ENCODE peak calls at places on chromosomes 11 and 22, in nine cellular contexts. One of them, this sample, is unnamed.

GRCh38 chr11:12770435-12770834 is 96.2 kb downstream of the TEAD1 start:
- DNase-seq in T-helper 1 cell: no peak
- DNase-seq in tibial nerve: no peak
- DNase-seq in C1 segment of cervical spinal cord: no peak
- DNase-seq in substantia nigra: no peak
- DNase-seq in T-helper 17 cell: no peak
- DNase-seq in neural progenitor cell: no peak
- DNase-seq in MCF 10A: no peak
- DNase-seq in myocyte: no peak
- DNase-seq in this sample: no peak

GRCh38 chr11:61611309-61611708 is 30.4 kb upstream of the SYT7 start:
- DNase-seq in tibial nerve: no peak
- DNase-seq in myocyte: no peak
- DNase-seq in substantia nigra: no peak
- DNase-seq in neural progenitor cell: peak
- DNase-seq in C1 segment of cervical spinal cord: no peak
- DNase-seq in T-helper 1 cell: no peak
- DNase-seq in MCF 10A: no peak
- DNase-seq in T-helper 17 cell: no peak
- DNase-seq in this sample: no peak

GRCh38 chr11:134441706-134442105 is 29.7 kb upstream of the B3GAT1 start:
- DNase-seq in T-helper 1 cell: no peak
- DNase-seq in C1 segment of cervical spinal cord: no peak
- DNase-seq in MCF 10A: no peak
- DNase-seq in substantia nigra: no peak
- DNase-seq in myocyte: no peak
- DNase-seq in T-helper 17 cell: no peak
- DNase-seq in tibial nerve: no peak
- DNase-seq in neural progenitor cell: no peak
- DNase-seq in this sample: no peak

GRCh38 chr11:72239296-72239848 is 4.6 kb downstream of the PHOX2A start:
- DNase-seq in C1 segment of cervical spinal cord: no peak
- DNase-seq in T-helper 17 cell: no peak
- DNase-seq in T-helper 1 cell: no peak
- DNase-seq in tibial nerve: no peak
- DNase-seq in myocyte: peak
- DNase-seq in substantia nigra: no peak
- DNase-seq in MCF 10A: peak
- DNase-seq in neural progenitor cell: peak
- DNase-seq in this sample: no peak

GRCh38 chr11:35015621-35016387 is 99.4 kb downstream of the PDHX start:
- DNase-seq in C1 segment of cervical spinal cord: no peak
- DNase-seq in neural progenitor cell: no peak
- DNase-seq in MCF 10A: no peak
- DNase-seq in T-helper 17 cell: no peak
- DNase-seq in myocyte: no peak
- DNase-seq in T-helper 1 cell: no peak
- DNase-seq in substantia nigra: no peak
- DNase-seq in tibial nerve: no peak
- DNase-seq in this sample: no peak

GRCh38 chr22:50672041-50672440 is 582 bp upstream of the SHANK3 start:
- DNase-seq in substantia nigra: no peak
- DNase-seq in T-helper 1 cell: no peak
- DNase-seq in C1 segment of cervical spinal cord: no peak
- DNase-seq in MCF 10A: no peak
- DNase-seq in myocyte: no peak
- DNase-seq in neural progenitor cell: no peak
- DNase-seq in T-helper 17 cell: no peak
- DNase-seq in tibial nerve: no peak
- DNase-seq in this sample: no peak

GRCh38 chr22:36330655-36331305 is 57.0 kb downstream of the MYH9 start:
- DNase-seq in neural progenitor cell: no peak
- DNase-seq in T-helper 1 cell: peak
- DNase-seq in C1 segment of cervical spinal cord: no peak
- DNase-seq in myocyte: peak
- DNase-seq in tibial nerve: no peak
- DNase-seq in substantia nigra: no peak
- DNase-seq in MCF 10A: no peak
- DNase-seq in T-helper 17 cell: no peak
- DNase-seq in this sample: no peak

GRCh38 chr22:23904855-23905254 is 10.7 kb downstream of the MIF start:
- DNase-seq in MCF 10A: no peak
- DNase-seq in tibial nerve: no peak
- DNase-seq in substantia nigra: peak
- DNase-seq in C1 segment of cervical spinal cord: peak
- DNase-seq in myocyte: peak
- DNase-seq in neural progenitor cell: no peak
- DNase-seq in T-helper 1 cell: no peak
- DNase-seq in T-helper 17 cell: no peak
- DNase-seq in this sample: no peak

GRCh38 chr11:15349413-15349812 is 234.7 kb downstream of the INSC start:
- DNase-seq in T-helper 17 cell: no peak
- DNase-seq in substantia nigra: no peak
- DNase-seq in T-helper 1 cell: no peak
- DNase-seq in myocyte: no peak
- DNase-seq in tibial nerve: no peak
- DNase-seq in MCF 10A: no peak
- DNase-seq in neural progenitor cell: no peak
- DNase-seq in C1 segment of cervical spinal cord: no peak
- DNase-seq in this sample: no peak